ENCODE peak calls at places on chromosomes 1 and 21, in nine cellular contexts. E is SHP77 treated with DMSO at 0.1 percent for 48 hours; C is neural progenitor cell; R is activated T-cell treated with anti-CD3 and anti-CD28 coated beads, Interleukin-2, amount 50 U/mL, for 1 hour; B is GF-D8; T is left ventricle myocardium inferior; X is nucleus accumbens; V is memory B cell; H is fibroblast of pulmonary artery. Y is an unnamed sample.

GRCh38 chr1:153312569-153313186 is at the start of gene PGLYRP3:
- DNase-seq in H (no peak), R (no peak), E (no peak), X (no peak), V (no peak), C (no peak), B (no peak), T (no peak), Y (no peak)

GRCh38 chr1:14615539-14616218 is 17.2 kb downstream of the KAZN start:
- DNase-seq in V (no peak), C (no peak), T (no peak), B (no peak), E (no peak), X (no peak), R (no peak), H (no peak), Y (no peak)

GRCh38 chr1:181255270-181255929 is 166.9 kb downstream of the IER5 start:
- DNase-seq in C (no peak), R (no peak), H (peak; percentile 99), B (no peak), V (no peak), E (no peak), T (no peak), X (no peak), Y (peak; percentile 7)

GRCh38 chr1:206117151-206117948 is at the start of gene AVPR1B:
- DNase-seq in V (peak; percentile 47), R (no peak), H (peak; percentile 23), T (peak; percentile 48), X (no peak), B (no peak), C (peak; percentile 75), E (no peak), Y (peak; percentile 53)

GRCh38 chr1:225467193-225468020 is 39.6 kb upstream of the LBR start:
- DNase-seq in V (peak; percentile 81), X (no peak), R (peak; percentile 82), E (peak; percentile 72), H (peak; percentile 33), C (no peak), T (peak; percentile 71), B (peak; percentile 71), Y (peak; percentile 76)

GRCh38 chr1:220089650-220090556 is at the start of gene BPNT1:
- DNase-seq in B (peak; percentile 84), T (peak; percentile 93), E (peak; percentile 87), V (peak; percentile 99), C (peak; percentile 94), H (peak; percentile 96), X (peak; percentile 78), R (peak; percentile 96), Y (peak; percentile 91)

GRCh38 chr1:164470996-164471395 is 88.0 kb upstream of the PBX1 start:
- DNase-seq in T (no peak), H (no peak), E (no peak), B (no peak), C (no peak), V (no peak), X (no peak), R (no peak), Y (no peak)

GRCh38 chr1:211885746-211886522 is 55.4 kb upstream of the LPGAT1 start:
- DNase-seq in V (no peak), T (no peak), B (no peak), H (peak; percentile 10), R (no peak), E (no peak), C (no peak), X (no peak), Y (no peak)

GRCh38 chr21:45504516-45505415 is 37.5 kb downstream of the SLC19A1 start:
- DNase-seq in H (no peak), R (no peak), C (no peak), T (peak; percentile 14), V (no peak), E (no peak), X (no peak), B (no peak), Y (no peak)

GRCh38 chr1:16236091-16236494 is 890 bp downstream of the CPLANE2 start:
- DNase-seq in C (peak; percentile 46), H (no peak), V (no peak), X (no peak), T (no peak), E (no peak), R (peak; percentile 63), B (peak; percentile 59), Y (peak; percentile 41)

GRCh38 chr1:160030657-160031367 is 978 bp downstream of the PIGM start:
- DNase-seq in H (no peak), C (peak; percentile 59), E (no peak), R (no peak), X (no peak), V (no peak), B (no peak), T (no peak), Y (no peak)

GRCh38 chr1:2918441-2918840 is 102.8 kb upstream of the ACTRT2 start:
- DNase-seq in C (no peak), R (no peak), B (no peak), T (no peak), V (no peak), H (no peak), E (no peak), X (no peak), Y (no peak)

GRCh38 chr1:225886159-225887029 is 2.6 kb downstream of the LEFTY1 start:
- DNase-seq in C (no peak), V (no peak), T (no peak), H (no peak), R (no peak), X (no peak), B (no peak), E (no peak), Y (no peak)

GRCh38 chr1:47752560-47752959 is 244.6 kb downstream of the TRABD2B start:
- DNase-seq in H (no peak), X (no peak), V (no peak), E (no peak), B (no peak), R (no peak), T (no peak), C (no peak), Y (no peak)

GRCh38 chr1:223702735-223703667 is 9.3 kb upstream of the CAPN2 start:
- DNase-seq in C (no peak), T (no peak), E (no peak), B (no peak), H (no peak), R (no peak), V (no peak), X (no peak), Y (no peak)

GRCh38 chr1:228007054-228007800 is 429 bp downstream of the WNT3A start:
- DNase-seq in H (peak; percentile 9), R (peak; percentile 9), E (no peak), X (no peak), B (no peak), C (peak; percentile 54), T (no peak), V (no peak), Y (no peak)

GRCh38 chr1:226210571-226211176 is 12.8 kb upstream of the MIXL1 start:
- DNase-seq in V (no peak), H (no peak), B (no peak), T (no peak), E (no peak), X (no peak), C (no peak), R (no peak), Y (no peak)

GRCh38 chr1:220809704-220810103 is 23.0 kb downstream of the MTARC1 start:
- DNase-seq in E (no peak), T (no peak), V (no peak), C (no peak), X (no peak), R (no peak), B (no peak), H (no peak), Y (no peak)

GRCh38 chr1:98749152-98749756 is 87.7 kb downstream of the SNX7 start:
- DNase-seq in B (no peak), C (no peak), V (no peak), R (no peak), E (no peak), T (no peak), H (peak; percentile 20), X (no peak), Y (no peak)

Y was measured in hepatic stellate cell.